ENCODE peak calls at places on chromosomes 6 and 20, in four cellular contexts. A, Z, F and P are unnamed samples.
A peak's percentile ranks its signal among the peaks of the same experiment; 100 is the strongest.

GRCh38 chr6:69398311-69398710 is 398.5 kb downstream of the LMBRD1 start:
- DNase-seq in A (no peak), Z (no peak), F (no peak), P (no peak)

GRCh38 chr6:168393126-168393870 is 47.7 kb upstream of the SMOC2 start:
- DNase-seq in A (no peak), Z (no peak), F (no peak), P (no peak)

GRCh38 chr6:169967687-169968086 is 216.3 kb downstream of the ERMARD start:
- DNase-seq in A (no peak), Z (no peak), F (no peak), P (no peak)

GRCh38 chr6:147463651-147464050 is 44.8 kb upstream of the SAMD5 start:
- DNase-seq in A (no peak), Z (no peak), F (no peak), P (no peak)

GRCh38 chr20:53547664-53548239 is 45.9 kb downstream of the ZNF217 start:
- DNase-seq in A (no peak), Z (peak; percentile 48), F (no peak), P (peak; percentile 48)

GRCh38 chr6:34546551-34547321 is 9.4 kb downstream of the SPDEF start:
- DNase-seq in A (no peak), Z (peak; percentile 67), F (no peak), P (no peak)

GRCh38 chr6:142051404-142051803 is 81.3 kb upstream of the GJE1 start:
- DNase-seq in A (no peak), Z (no peak), F (no peak), P (no peak)

GRCh38 chr6:145445674-145446073 is 289.6 kb downstream of the EPM2A start:
- DNase-seq in A (no peak), Z (no peak), F (no peak), P (no peak)

GRCh38 chr6:155483858-155484257 is 28.2 kb upstream of the NOX3 start:
- DNase-seq in A (no peak), Z (no peak), F (no peak), P (no peak)

GRCh38 chr6:122733259-122733658 is 46.3 kb upstream of the FABP7 start:
- DNase-seq in A (no peak), Z (no peak), F (no peak), P (no peak)

GRCh38 chr20:25553819-25554296 is 31.5 kb downstream of the NINL start:
- DNase-seq in A (no peak), Z (no peak), F (no peak), P (no peak)
- TF ChIP-seq CTCF in A (no peak), Z (no peak), F (no peak), P (no peak)

DNA sequence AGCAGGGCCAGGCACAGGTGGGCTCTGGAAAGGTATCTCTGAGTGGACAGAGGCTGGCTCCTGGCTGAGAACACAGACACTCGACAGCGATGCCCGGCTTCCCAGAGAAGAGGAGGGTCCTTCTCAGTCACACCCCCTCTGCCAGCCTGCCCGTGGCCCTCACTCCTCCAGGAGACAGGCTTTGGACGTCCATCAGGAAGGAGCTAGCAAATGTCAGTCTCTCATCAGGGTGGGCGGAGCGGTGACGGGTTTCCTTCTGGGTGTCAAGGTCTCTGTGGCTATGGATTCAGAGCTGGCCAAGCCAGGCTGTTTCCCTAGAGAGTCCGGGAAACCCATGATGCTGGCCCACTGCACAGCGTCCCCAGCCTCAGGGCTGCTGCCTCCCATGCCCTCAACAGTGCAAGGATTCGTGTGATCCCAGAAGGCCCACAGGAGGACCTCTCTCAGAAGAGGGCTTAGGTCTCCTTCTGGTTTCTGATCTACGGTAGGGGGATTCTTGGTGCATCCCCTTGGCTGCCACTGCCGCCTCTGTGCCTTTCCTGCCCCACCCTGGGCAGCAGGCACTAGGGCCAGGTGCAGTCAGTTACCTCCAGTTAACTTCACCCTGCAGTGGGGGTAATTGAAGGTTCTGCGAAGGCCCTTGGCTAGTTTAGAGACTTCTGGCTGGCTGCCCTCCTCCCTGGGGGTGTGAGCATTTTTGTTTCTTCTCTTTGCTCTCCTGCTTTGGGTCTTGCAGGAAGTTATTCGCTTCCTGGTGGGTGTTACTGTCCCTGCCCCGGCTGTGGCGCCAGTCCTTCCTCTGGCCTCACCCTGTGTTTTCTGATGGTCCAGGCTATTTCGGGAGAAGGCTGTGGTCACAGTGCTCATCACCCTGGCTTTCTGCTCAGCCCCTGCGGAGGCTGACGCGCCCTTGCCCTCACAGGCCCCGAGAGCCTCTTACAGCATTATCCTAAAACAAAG is 80.2 kb downstream of the CDH4 start:
- DNase-seq in A (no peak), Z (no peak), F (no peak), P (no peak)
- TF ChIP-seq CTCF in A (no peak), Z (no peak), F (no peak), P (no peak)

DNA sequence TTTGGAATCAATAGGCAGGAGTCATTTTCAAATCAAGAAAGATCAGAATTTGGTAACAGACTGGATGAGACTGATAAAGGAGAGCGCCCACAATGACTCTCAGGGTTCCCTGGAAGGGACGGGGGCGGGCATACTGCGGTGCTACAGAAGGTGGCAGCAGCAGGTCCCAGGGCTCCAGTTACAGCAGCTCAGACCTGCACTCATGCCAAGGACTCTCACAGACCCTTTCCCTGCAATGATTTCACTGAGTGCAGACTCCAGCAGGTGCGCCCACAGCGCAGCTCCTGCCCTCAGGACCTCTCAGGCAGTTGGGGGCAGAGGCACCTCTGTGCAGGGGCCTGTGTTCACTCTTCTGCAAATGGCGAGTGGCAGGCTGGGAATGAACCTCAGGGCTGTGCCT is 359.8 kb downstream of the ZFAND3 start:
- DNase-seq in A (no peak), Z (no peak), F (no peak), P (no peak)
- TF ChIP-seq CTCF in A (no peak), Z (no peak), F (no peak), P (no peak)

DNA sequence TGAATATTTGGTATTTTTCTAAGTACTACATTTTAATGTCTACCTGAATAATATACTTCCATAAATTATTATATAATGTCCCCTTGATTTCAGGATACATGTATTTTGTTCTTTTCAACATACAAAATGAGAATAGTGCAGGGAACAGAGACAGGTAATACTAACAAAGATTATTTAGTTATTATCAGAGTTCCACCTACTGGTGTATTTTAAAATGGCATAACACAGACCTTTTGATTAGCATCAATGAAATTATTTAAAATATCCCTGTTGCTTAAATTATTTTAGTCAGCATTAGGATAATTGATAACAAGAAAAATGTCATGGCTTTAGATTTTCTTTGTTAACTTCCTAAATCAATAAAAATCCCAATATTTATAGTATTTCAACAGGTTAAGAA is 184.0 kb downstream of the PRDM13 start:
- DNase-seq in A (no peak), Z (no peak), F (no peak), P (no peak)
- TF ChIP-seq CTCF in A (no peak), Z (peak; percentile 14), F (peak; percentile 9), P (no peak)

GRCh38 chr20:2088904-2089303 is 12.7 kb upstream of the STK35 start:
- DNase-seq in A (no peak), Z (no peak), F (no peak), P (no peak)

GRCh38 chr20:2084703-2085102 is 16.9 kb upstream of the STK35 start:
- DNase-seq in A (peak; percentile 34), Z (no peak), F (no peak), P (no peak)

GRCh38 chr20:2086980-2087377 is 14.6 kb upstream of the STK35 start:
- DNase-seq in A (no peak), Z (no peak), F (no peak), P (no peak)

GRCh38 chr20:2089447-2089846 is 12.2 kb upstream of the STK35 start:
- DNase-seq in A (no peak), Z (no peak), F (no peak), P (no peak)

GRCh38 chr20:2086177-2086979 is 15.2 kb upstream of the STK35 start:
- DNase-seq in A (no peak), Z (no peak), F (no peak), P (no peak)
- TF ChIP-seq CTCF in A (no peak), Z (no peak), F (no peak), P (no peak)